ENCODE peak calls at places on chromosomes 3 and 15, in nine cellular contexts. One of them, this sample, is unnamed.

GRCh38 chr3:4687167-4687566 is 194.0 kb downstream of the ITPR1 start:
- DNase-seq in neuronal stem cell: no peak
- DNase-seq in thoracic aorta: no peak
- DNase-seq in aorta: no peak
- DNase-seq in fibroblast of lung: peak; percentile 59
- DNase-seq in esophagus squamous epithelium: no peak
- DNase-seq in heart left ventricle: no peak
- DNase-seq in BE2C: no peak
- DNase-seq in SK-N-SH: no peak
- DNase-seq in this sample: no peak

GRCh38 chr3:9765865-9766264 is 3.9 kb downstream of the CAMK1 start:
- DNase-seq in neuronal stem cell: no peak
- DNase-seq in thoracic aorta: no peak
- DNase-seq in aorta: no peak
- DNase-seq in fibroblast of lung: no peak
- DNase-seq in esophagus squamous epithelium: no peak
- DNase-seq in heart left ventricle: no peak
- DNase-seq in BE2C: peak; percentile 35
- DNase-seq in SK-N-SH: peak; percentile 58
- DNase-seq in this sample: no peak

GRCh38 chr15:84629033-84629432 is 25.1 kb downstream of the WDR73 start:
- DNase-seq in neuronal stem cell: no peak
- DNase-seq in thoracic aorta: no peak
- DNase-seq in aorta: no peak
- DNase-seq in fibroblast of lung: no peak
- DNase-seq in esophagus squamous epithelium: no peak
- DNase-seq in heart left ventricle: no peak
- DNase-seq in BE2C: no peak
- DNase-seq in SK-N-SH: no peak
- DNase-seq in this sample: no peak

GRCh38 chr15:41820791-41821423 is 7.0 kb upstream of the JMJD7 start:
- DNase-seq in neuronal stem cell: no peak
- DNase-seq in thoracic aorta: no peak
- DNase-seq in aorta: no peak
- DNase-seq in fibroblast of lung: no peak
- DNase-seq in esophagus squamous epithelium: no peak
- DNase-seq in heart left ventricle: no peak
- DNase-seq in BE2C: no peak
- DNase-seq in SK-N-SH: no peak
- DNase-seq in this sample: peak; percentile 86

GRCh38 chr3:179510496-179510895 is 52.2 kb upstream of the ACTL6A start:
- DNase-seq in neuronal stem cell: no peak
- DNase-seq in thoracic aorta: no peak
- DNase-seq in aorta: no peak
- DNase-seq in fibroblast of lung: no peak
- DNase-seq in esophagus squamous epithelium: no peak
- DNase-seq in heart left ventricle: no peak
- DNase-seq in BE2C: no peak
- DNase-seq in SK-N-SH: no peak
- DNase-seq in this sample: no peak

GRCh38 chr15:95284933-95285401 is 1045.5 kb upstream of the NR2F2 start:
- DNase-seq in neuronal stem cell: peak; percentile 51
- DNase-seq in thoracic aorta: no peak
- DNase-seq in aorta: no peak
- DNase-seq in fibroblast of lung: peak; percentile 77
- DNase-seq in esophagus squamous epithelium: no peak
- DNase-seq in heart left ventricle: no peak
- DNase-seq in BE2C: no peak
- DNase-seq in SK-N-SH: no peak
- DNase-seq in this sample: no peak

GRCh38 chr3:106862067-106862466 is 515.2 kb upstream of the CCDC54 start:
- DNase-seq in neuronal stem cell: no peak
- DNase-seq in thoracic aorta: no peak
- DNase-seq in aorta: no peak
- DNase-seq in fibroblast of lung: peak; percentile 76
- DNase-seq in esophagus squamous epithelium: no peak
- DNase-seq in heart left ventricle: no peak
- DNase-seq in BE2C: no peak
- DNase-seq in SK-N-SH: no peak
- DNase-seq in this sample: no peak

GRCh38 chr3:114624047-114624445 is 330.2 kb downstream of the TIGIT start:
- DNase-seq in neuronal stem cell: no peak
- DNase-seq in thoracic aorta: peak; percentile 25
- DNase-seq in aorta: no peak
- DNase-seq in fibroblast of lung: peak; percentile 63
- DNase-seq in esophagus squamous epithelium: no peak
- DNase-seq in heart left ventricle: peak; percentile 75
- DNase-seq in BE2C: peak; percentile 9
- DNase-seq in SK-N-SH: no peak
- DNase-seq in this sample: no peak

GRCh38 chr3:70861855-70862254 is 549.4 kb upstream of the MDFIC2 start:
- DNase-seq in neuronal stem cell: no peak
- DNase-seq in thoracic aorta: no peak
- DNase-seq in aorta: no peak
- DNase-seq in fibroblast of lung: peak; percentile 93
- DNase-seq in esophagus squamous epithelium: no peak
- DNase-seq in heart left ventricle: no peak
- DNase-seq in BE2C: no peak
- DNase-seq in SK-N-SH: no peak
- DNase-seq in this sample: no peak

GRCh38 chr15:66617137-66618090 is 51.6 kb upstream of the LCTL start:
- DNase-seq in neuronal stem cell: no peak
- DNase-seq in thoracic aorta: peak; percentile 61
- DNase-seq in aorta: peak; percentile 92
- DNase-seq in fibroblast of lung: peak; percentile 88
- DNase-seq in esophagus squamous epithelium: no peak
- DNase-seq in heart left ventricle: peak; percentile 79
- DNase-seq in BE2C: peak; percentile 64
- DNase-seq in SK-N-SH: no peak
- DNase-seq in this sample: no peak

GRCh38 chr3:15428539-15428938 is 1.1 kb downstream of the EAF1 start:
- DNase-seq in neuronal stem cell: no peak
- DNase-seq in thoracic aorta: no peak
- DNase-seq in aorta: no peak
- DNase-seq in fibroblast of lung: peak; percentile 79
- DNase-seq in esophagus squamous epithelium: no peak
- DNase-seq in heart left ventricle: no peak
- DNase-seq in BE2C: no peak
- DNase-seq in SK-N-SH: no peak
- DNase-seq in this sample: peak; percentile 20

GRCh38 chr15:89937365-89938355 is 24.9 kb upstream of the ARPIN start:
- DNase-seq in neuronal stem cell: no peak
- DNase-seq in thoracic aorta: no peak
- DNase-seq in aorta: no peak
- DNase-seq in fibroblast of lung: peak; percentile 50
- DNase-seq in esophagus squamous epithelium: no peak
- DNase-seq in heart left ventricle: no peak
- DNase-seq in BE2C: no peak
- DNase-seq in SK-N-SH: no peak
- DNase-seq in this sample: no peak

GRCh38 chr15:38905634-38906033 is 341.0 kb upstream of the RASGRP1 start:
- DNase-seq in neuronal stem cell: no peak
- DNase-seq in thoracic aorta: no peak
- DNase-seq in aorta: no peak
- DNase-seq in fibroblast of lung: peak; percentile 32
- DNase-seq in esophagus squamous epithelium: no peak
- DNase-seq in heart left ventricle: no peak
- DNase-seq in BE2C: no peak
- DNase-seq in SK-N-SH: no peak
- DNase-seq in this sample: no peak

DNA sequence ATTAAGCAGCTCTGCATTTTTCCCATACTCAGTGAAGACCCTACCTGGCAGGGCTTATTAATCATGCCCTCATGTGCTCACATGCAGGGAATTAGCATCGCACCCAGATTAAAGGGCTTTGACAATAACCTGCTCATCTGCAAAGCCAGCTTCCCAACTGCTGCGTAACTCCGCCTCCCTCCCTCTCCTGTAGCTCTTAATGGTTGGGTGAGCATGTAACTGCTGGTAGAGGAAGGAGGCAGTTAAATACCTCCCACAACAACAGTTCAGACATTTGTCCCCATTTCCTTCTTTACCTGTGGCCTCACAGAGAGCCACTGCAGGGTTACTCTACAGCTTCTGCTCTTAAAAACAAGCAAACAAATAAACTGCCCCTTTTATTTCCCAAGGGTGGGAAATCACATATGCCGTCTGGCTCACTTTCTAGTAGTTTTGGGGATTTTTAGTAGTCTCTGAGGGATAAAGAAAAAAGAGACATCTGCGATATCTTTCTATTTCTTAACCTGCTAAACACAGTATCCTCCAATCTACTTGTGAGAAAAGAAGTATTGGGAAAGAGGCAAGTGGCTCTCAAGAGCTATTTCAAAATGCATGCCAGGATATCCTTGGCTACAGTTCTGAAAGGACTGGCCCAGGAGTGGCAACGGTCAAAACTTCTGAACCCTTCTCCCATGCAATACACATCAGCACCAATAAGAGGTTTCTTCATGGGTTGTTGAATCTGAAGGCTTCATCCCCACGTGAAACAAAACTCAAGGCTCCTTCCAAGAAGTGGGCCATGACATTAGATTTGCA is 203.8 kb upstream of the WNT5A start:
- DNase-seq in neuronal stem cell: peak; percentile 51
- DNase-seq in thoracic aorta: no peak
- DNase-seq in aorta: no peak
- DNase-seq in fibroblast of lung: no peak
- DNase-seq in esophagus squamous epithelium: no peak
- DNase-seq in heart left ventricle: no peak
- DNase-seq in BE2C: no peak
- DNase-seq in SK-N-SH: no peak
- DNase-seq in this sample: no peak
- H3K4me3 ChIP-seq in neuronal stem cell: no peak overlapping the region
- H3K4me3 ChIP-seq in thoracic aorta: no peak overlapping the region
- H3K4me3 ChIP-seq in aorta: no peak overlapping the region
- H3K4me3 ChIP-seq in fibroblast of lung: no peak overlapping the region
- H3K4me3 ChIP-seq in esophagus squamous epithelium: no peak overlapping the region
- H3K4me3 ChIP-seq in heart left ventricle: no peak overlapping the region
- H3K4me3 ChIP-seq in BE2C: no peak overlapping the region
- H3K4me3 ChIP-seq in SK-N-SH: no peak overlapping the region
- H3K4me3 ChIP-seq in this sample: no peak overlapping the region

DNA sequence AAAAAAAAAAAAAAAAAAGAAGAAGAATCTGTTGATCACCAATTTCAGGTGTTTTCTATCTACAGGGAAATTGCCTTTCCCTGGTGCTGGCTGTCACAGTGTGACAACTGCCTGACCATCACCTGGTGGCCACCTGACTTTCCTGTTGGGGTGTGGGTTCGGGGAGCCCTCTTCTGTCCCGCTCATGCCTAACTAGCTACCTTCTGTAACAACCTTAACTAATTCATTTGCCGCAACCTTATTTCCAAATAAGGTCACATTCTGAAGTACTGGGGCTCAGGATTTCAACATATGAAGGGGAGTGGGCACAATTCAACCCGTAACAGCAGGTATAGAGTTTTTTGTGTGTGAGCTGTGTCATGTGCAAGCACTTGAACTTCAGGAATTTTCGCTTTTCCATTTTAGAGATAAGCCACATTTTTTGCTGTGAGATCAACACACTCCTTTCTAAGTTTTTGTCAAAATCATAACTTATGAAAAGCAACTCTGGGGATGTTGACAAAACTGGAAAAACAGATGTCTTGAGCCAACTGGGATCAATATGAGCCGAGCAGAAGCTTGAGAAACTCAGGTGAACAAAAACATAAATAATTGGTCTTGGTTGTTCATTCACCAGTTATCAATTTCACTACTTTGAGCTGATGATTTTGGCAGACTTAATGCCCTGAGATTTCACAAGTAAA is 242.0 kb upstream of the RGMA start:
- DNase-seq in neuronal stem cell: no peak
- DNase-seq in thoracic aorta: no peak
- DNase-seq in aorta: no peak
- DNase-seq in fibroblast of lung: no peak
- DNase-seq in esophagus squamous epithelium: no peak
- DNase-seq in heart left ventricle: no peak
- DNase-seq in BE2C: no peak
- DNase-seq in SK-N-SH: no peak
- DNase-seq in this sample: no peak
- H3K4me1 ChIP-seq in neuronal stem cell: peaks cover 20% of the 10 kb centered on the region
- H3K4me1 ChIP-seq in thoracic aorta: no peaks in the 10 kb centered on the region
- H3K4me1 ChIP-seq in aorta: no peaks in the 10 kb centered on the region
- H3K4me1 ChIP-seq in fibroblast of lung: no peaks in the 10 kb centered on the region
- H3K4me1 ChIP-seq in esophagus squamous epithelium: no peaks in the 10 kb centered on the region
- H3K4me1 ChIP-seq in heart left ventricle: no peaks in the 10 kb centered on the region
- H3K4me1 ChIP-seq in BE2C: no peaks in the 10 kb centered on the region
- H3K4me1 ChIP-seq in SK-N-SH: no peaks in the 10 kb centered on the region
- H3K4me1 ChIP-seq in this sample: no peaks in the 10 kb centered on the region

GRCh38 chr3:168061332-168061996 is 34.3 kb downstream of the GOLIM4 start:
- DNase-seq in neuronal stem cell: no peak
- DNase-seq in thoracic aorta: no peak
- DNase-seq in aorta: no peak
- DNase-seq in fibroblast of lung: peak; percentile 30
- DNase-seq in esophagus squamous epithelium: no peak
- DNase-seq in heart left ventricle: no peak
- DNase-seq in BE2C: no peak
- DNase-seq in SK-N-SH: no peak
- DNase-seq in this sample: no peak
- H3K4me3 ChIP-seq in neuronal stem cell: no peak overlapping the region
- H3K4me3 ChIP-seq in thoracic aorta: no peak overlapping the region
- H3K4me3 ChIP-seq in aorta: no peak overlapping the region
- H3K4me3 ChIP-seq in fibroblast of lung: no peak overlapping the region
- H3K4me3 ChIP-seq in esophagus squamous epithelium: no peak overlapping the region
- H3K4me3 ChIP-seq in heart left ventricle: no peak overlapping the region
- H3K4me3 ChIP-seq in BE2C: no peak overlapping the region
- H3K4me3 ChIP-seq in SK-N-SH: no peak overlapping the region
- H3K4me3 ChIP-seq in this sample: no peak overlapping the region

GRCh38 chr3:195230244-195230643 is 40.7 kb downstream of the XXYLT1 start:
- DNase-seq in neuronal stem cell: no peak
- DNase-seq in thoracic aorta: no peak
- DNase-seq in aorta: no peak
- DNase-seq in fibroblast of lung: no peak
- DNase-seq in esophagus squamous epithelium: no peak
- DNase-seq in heart left ventricle: no peak
- DNase-seq in BE2C: no peak
- DNase-seq in SK-N-SH: no peak
- DNase-seq in this sample: no peak

GRCh38 chr3:195226900-195227447 is 44.0 kb downstream of the XXYLT1 start:
- DNase-seq in neuronal stem cell: no peak
- DNase-seq in thoracic aorta: no peak
- DNase-seq in aorta: peak; percentile 39
- DNase-seq in fibroblast of lung: no peak
- DNase-seq in esophagus squamous epithelium: no peak
- DNase-seq in heart left ventricle: peak; percentile 19
- DNase-seq in BE2C: peak; percentile 52
- DNase-seq in SK-N-SH: no peak
- DNase-seq in this sample: no peak

GRCh38 chr3:195226445-195226844 is 44.5 kb downstream of the XXYLT1 start:
- DNase-seq in neuronal stem cell: no peak
- DNase-seq in thoracic aorta: no peak
- DNase-seq in aorta: peak; percentile 6
- DNase-seq in fibroblast of lung: no peak
- DNase-seq in esophagus squamous epithelium: no peak
- DNase-seq in heart left ventricle: no peak
- DNase-seq in BE2C: no peak
- DNase-seq in SK-N-SH: no peak
- DNase-seq in this sample: no peak

GRCh38 chr3:195224980-195225580 is 45.9 kb downstream of the XXYLT1 start:
- DNase-seq in neuronal stem cell: no peak
- DNase-seq in thoracic aorta: peak; percentile 0
- DNase-seq in aorta: peak; percentile 63
- DNase-seq in fibroblast of lung: no peak
- DNase-seq in esophagus squamous epithelium: no peak
- DNase-seq in heart left ventricle: no peak
- DNase-seq in BE2C: no peak
- DNase-seq in SK-N-SH: no peak
- DNase-seq in this sample: no peak

GRCh38 chr3:195227871-195228270 is 43.1 kb downstream of the XXYLT1 start:
- DNase-seq in neuronal stem cell: no peak
- DNase-seq in thoracic aorta: no peak
- DNase-seq in aorta: peak; percentile 55
- DNase-seq in fibroblast of lung: no peak
- DNase-seq in esophagus squamous epithelium: no peak
- DNase-seq in heart left ventricle: no peak
- DNase-seq in BE2C: no peak
- DNase-seq in SK-N-SH: no peak
- DNase-seq in this sample: no peak
- H3K4me1 ChIP-seq in neuronal stem cell: no peaks in the 10 kb centered on the region
- H3K4me1 ChIP-seq in thoracic aorta: peaks cover 26% of the 10 kb centered on the region
- H3K4me1 ChIP-seq in aorta: no peaks in the 10 kb centered on the region
- H3K4me1 ChIP-seq in fibroblast of lung: peaks cover 5% of the 10 kb centered on the region
- H3K4me1 ChIP-seq in esophagus squamous epithelium: peaks cover 15% of the 10 kb centered on the region
- H3K4me1 ChIP-seq in heart left ventricle: peaks cover 5% of the 10 kb centered on the region
- H3K4me1 ChIP-seq in BE2C: no peaks in the 10 kb centered on the region
- H3K4me1 ChIP-seq in SK-N-SH: peaks cover 8% of the 10 kb centered on the region
- H3K4me1 ChIP-seq in this sample: no peaks in the 10 kb centered on the region